ENCODE peak calls at places on chromosomes 6 and 20, in five cellular contexts. Y, L, R, N and E are unnamed samples.

GRCh38 chr20:36246410-36246809 is 10.1 kb downstream of the AAR2 start:
- DNase-seq in Y (no peak), L (no peak), R (no peak), N (no peak), E (no peak)

GRCh38 chr20:22562620-22563019 is 21.8 kb downstream of the FOXA2 start:
- DNase-seq in Y (no peak), L (no peak), R (no peak), N (no peak), E (no peak)

GRCh38 chr6:116528800-116529199 is 16.7 kb downstream of the TRAPPC3L start:
- DNase-seq in Y (no peak), L (no peak), R (no peak), N (no peak), E (no peak)

GRCh38 chr6:148407372-148407771 is 64.7 kb downstream of the SASH1 start:
- DNase-seq in Y (no peak), L (peak; percentile 98), R (peak; percentile 27), N (peak; percentile 64), E (no peak)

GRCh38 chr20:35325385-35325784 is 33.2 kb upstream of the FAM83C start:
- DNase-seq in Y (no peak), L (no peak), R (no peak), N (no peak), E (no peak)

GRCh38 chr6:149964243-149965190 is 774 bp downstream of the ULBP1 start:
- DNase-seq in Y (peak; percentile 15), L (peak; percentile 30), R (no peak), N (no peak), E (no peak)

GRCh38 chr6:28597217-28597835 is 71.6 kb downstream of the GPX5 start:
- DNase-seq in Y (no peak), L (peak; percentile 61), R (no peak), N (no peak), E (no peak)

GRCh38 chr6:110529907-110530306 is 53.5 kb upstream of the SLC22A16 start:
- DNase-seq in Y (no peak), L (peak; percentile 28), R (no peak), N (no peak), E (no peak)

GRCh38 chr6:92550501-92550900 is 868.9 kb downstream of the EPHA7 start:
- DNase-seq in Y (no peak), L (no peak), R (no peak), N (no peak), E (no peak)

GRCh38 chr6:24879351-24879750 is 56.4 kb downstream of the RIPOR2 start:
- DNase-seq in Y (no peak), L (no peak), R (no peak), N (no peak), E (no peak)

GRCh38 chr6:4853349-4853748 is 77.1 kb downstream of the CDYL start:
- DNase-seq in Y (no peak), L (no peak), R (no peak), N (no peak), E (no peak)

GRCh38 chr20:4102381-4102780 is 87.0 kb upstream of the RNF24 start:
- DNase-seq in Y (no peak), L (peak; percentile 58), R (no peak), N (no peak), E (no peak)

GRCh38 chr6:87151786-87152527 is 3.4 kb upstream of the ZNF292 start:
- DNase-seq in Y (peak; percentile 58), L (peak; percentile 58), R (peak; percentile 66), N (peak; percentile 52), E (peak; percentile 87)

GRCh38 chr6:154572592-154572991 is 62.1 kb upstream of the CNKSR3 start:
- DNase-seq in Y (no peak), L (no peak), R (no peak), N (no peak), E (no peak)

GRCh38 chr6:137904822-137905617 is 38.0 kb downstream of the TNFAIP3 start:
- DNase-seq in Y (no peak), L (no peak), R (no peak), N (no peak), E (peak; percentile 42)

GRCh38 chr6:145836170-145836569 is 21.6 kb upstream of the FBXO30 start:
- DNase-seq in Y (no peak), L (peak; percentile 52), R (no peak), N (no peak), E (no peak)

GRCh38 chr6:42440027-42440426 is 11.7 kb downstream of the TRERF1 start:
- DNase-seq in Y (peak; percentile 75), L (peak; percentile 19), R (no peak), N (no peak), E (no peak)

GRCh38 chr20:63158845-63159244 is 57.1 kb downstream of the YTHDF1 start:
- DNase-seq in Y (no peak), L (no peak), R (no peak), N (no peak), E (no peak)

GRCh38 chr6:22808466-22808865 is 239.1 kb downstream of the HDGFL1 start:
- DNase-seq in Y (no peak), L (peak; percentile 2), R (no peak), N (no peak), E (no peak)

GRCh38 chr6:18078875-18079274 is 43.6 kb downstream of the NHLRC1 start:
- DNase-seq in Y (no peak), L (no peak), R (no peak), N (no peak), E (no peak)

GRCh38 chr6:119346914-119347313 is 2.6 kb downstream of the MAN1A1 start:
- DNase-seq in Y (no peak), L (no peak), R (no peak), N (no peak), E (no peak)

GRCh38 chr6:304833-305370 is 12.6 kb downstream of the DUSP22 start:
- DNase-seq in Y (no peak), L (no peak), R (no peak), N (no peak), E (no peak)
- H3K27ac ChIP-seq in Y (no peak overlapping the region), L (no peak overlapping the region), R (no peak overlapping the region), N (no peak overlapping the region), E (no peak overlapping the region)

GRCh38 chr6:141562181-141562800 is 570.4 kb upstream of the GJE1 start:
- DNase-seq in Y (peak; percentile 41), L (peak; percentile 18), R (peak; percentile 14), N (no peak), E (peak; percentile 49)

GRCh38 chr6:141561154-141561553 is 571.6 kb upstream of the GJE1 start:
- DNase-seq in Y (no peak), L (no peak), R (no peak), N (no peak), E (no peak)

GRCh38 chr6:141562801-141563763 is 569.6 kb upstream of the GJE1 start:
- DNase-seq in Y (peak; percentile 80), L (peak; percentile 96), R (peak; percentile 64), N (peak; percentile 77), E (no peak)
- H3K4me3 ChIP-seq in Y (no peak overlapping the region), L (no peak overlapping the region), R (peak overlapping the region; percentile 25), N (peak overlapping the region; percentile 33), E (peak overlapping the region; percentile 15)

GRCh38 chr6:83827050-83827449 is 26.1 kb upstream of the RIPPLY2 start:
- DNase-seq in Y (no peak), L (no peak), R (no peak), N (no peak), E (no peak)
- H3K27ac ChIP-seq in Y (no peak overlapping the region), L (no peak overlapping the region), R (no peak overlapping the region), N (no peak overlapping the region), E (no peak overlapping the region)

DNA sequence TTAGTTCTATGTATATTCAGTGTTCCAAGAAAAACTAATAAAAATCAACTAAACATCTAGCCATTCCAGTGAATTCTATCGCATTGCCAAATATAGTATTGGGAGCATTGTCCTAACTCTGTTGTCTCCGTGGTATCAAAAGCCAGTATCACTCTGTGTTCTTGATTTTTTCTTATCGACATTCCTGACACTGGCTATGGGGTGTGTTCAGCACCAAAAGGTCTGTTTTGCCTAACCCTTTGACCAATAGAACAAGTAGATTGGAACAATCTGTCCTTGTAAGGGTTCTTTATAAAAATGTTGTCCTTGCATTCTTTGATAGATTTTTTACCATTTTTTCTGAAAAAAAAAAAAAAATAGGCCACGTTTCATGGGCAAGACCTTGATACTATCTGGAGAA is 161.5 kb downstream of the TSHZ2 start:
- DNase-seq in Y (no peak), L (no peak), R (no peak), N (no peak), E (no peak)
- H3K4me3 ChIP-seq in Y (no peak overlapping the region), L (no peak overlapping the region), R (no peak overlapping the region), N (no peak overlapping the region), E (no peak overlapping the region)